ENCODE peak calls at places on chromosomes 1 and 21, in seven cellular contexts. K is SK-N-SH, R is MM.1S, N is hepatocyte, I is HCT116, W is neural progenitor cell, U is OCI-LY7. Z is an unnamed sample.

GRCh38 chr1:199452627-199453026 is 574.9 kb upstream of the NR5A2 start:
- DNase-seq in W (no peak), I (no peak), N (no peak), K (no peak), R (no peak), U (no peak), Z (peak; percentile 48)

GRCh38 chr1:167799747-167800146 is 78.0 kb downstream of the MPZL1 start:
- DNase-seq in K (no peak), U (no peak), W (no peak), N (no peak), R (no peak), I (no peak), Z (no peak)

GRCh38 chr1:12615916-12616708 is 1.9 kb downstream of the DHRS3 start:
- DNase-seq in U (no peak), K (no peak), I (no peak), N (peak; percentile 81), W (peak; percentile 86), R (no peak), Z (peak; percentile 94)

GRCh38 chr1:156337052-156337887 is 822 bp downstream of the CCT3 start:
- DNase-seq in W (no peak), N (no peak), K (no peak), R (peak; percentile 22), I (no peak), U (peak; percentile 8), Z (no peak)

GRCh38 chr1:94723899-94724298 is 96.3 kb upstream of the SLC44A3 start:
- DNase-seq in R (no peak), N (no peak), K (no peak), W (no peak), I (no peak), U (no peak), Z (no peak)

GRCh38 chr1:93751391-93752250 is 70.0 kb upstream of the BCAR3 start:
- DNase-seq in U (no peak), R (no peak), N (no peak), W (no peak), K (no peak), I (no peak), Z (no peak)

GRCh38 chr21:41045534-41046268 is 122.3 kb upstream of the BACE2 start:
- DNase-seq in I (no peak), R (no peak), N (peak; percentile 62), K (peak; percentile 43), W (peak; percentile 68), U (no peak), Z (peak; percentile 50)

GRCh38 chr1:164783778-164784555 is 225.0 kb downstream of the PBX1 start:
- DNase-seq in W (no peak), R (no peak), K (no peak), I (no peak), N (no peak), U (no peak), Z (no peak)

GRCh38 chr21:45779226-45779625 is 135.7 kb downstream of the PCBP3 start:
- DNase-seq in W (no peak), N (no peak), R (no peak), K (no peak), U (no peak), I (no peak), Z (no peak)
- TF ChIP-seq EZH2phosphoT487 in W (no peak), N (no peak), R (no peak), K (no peak), U (no peak), I (no peak), Z (no peak)

GRCh38 chr1:84164156-84164555 is 20.1 kb downstream of the PRKACB start:
- DNase-seq in N (no peak), K (no peak), W (no peak), U (no peak), R (no peak), I (no peak), Z (no peak)

GRCh38 chr1:84156210-84156621 is 12.1 kb downstream of the PRKACB start:
- DNase-seq in N (no peak), K (no peak), W (no peak), U (no peak), R (no peak), I (peak; percentile 97), Z (no peak)

GRCh38 chr1:84163123-84164038 is 19.3 kb downstream of the PRKACB start:
- DNase-seq in R (no peak), W (no peak), I (no peak), K (no peak), N (no peak), U (no peak), Z (no peak)

GRCh38 chr1:84155517-84155916 is 11.4 kb downstream of the PRKACB start:
- DNase-seq in R (no peak), W (no peak), U (no peak), N (no peak), K (no peak), I (no peak), Z (no peak)

GRCh38 chr1:84159533-84160240 is 15.6 kb downstream of the PRKACB start:
- DNase-seq in I (no peak), W (no peak), K (no peak), U (no peak), R (no peak), N (no peak), Z (no peak)
- H3K4me2 ChIP-seq in I (peak overlapping the region; percentile 43), W (no peak overlapping the region), K (no peak overlapping the region), U (no peak overlapping the region), R (no peak overlapping the region), N (no peak overlapping the region), Z (no peak overlapping the region)

DNA sequence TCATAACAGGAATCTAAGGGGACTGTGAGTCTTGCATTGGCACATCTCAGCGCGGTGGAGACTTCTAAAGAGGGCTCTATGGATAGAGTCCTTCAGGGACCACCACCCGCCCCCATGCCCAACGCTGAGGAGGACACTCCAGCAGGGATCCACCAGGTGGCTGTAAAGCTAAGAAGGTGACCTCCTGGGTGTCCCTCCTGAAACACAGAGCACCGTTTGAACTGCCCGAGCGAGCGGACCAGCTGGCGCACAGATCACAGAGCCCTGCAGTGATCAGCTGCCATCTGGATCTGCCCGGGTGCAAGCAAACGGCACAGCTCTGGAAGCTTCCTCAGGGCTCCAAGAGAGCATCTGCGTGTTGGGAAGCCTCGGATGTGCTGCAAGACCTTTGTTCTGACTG is 51.3 kb upstream of the LYST start:
- DNase-seq in N (no peak), K (peak; percentile 72), W (no peak), I (no peak), U (no peak), R (no peak), Z (no peak)
- H3K27ac ChIP-seq in N (no peak overlapping the region), K (peak overlapping the region; percentile 97), W (no peak overlapping the region), I (peak overlapping the region; percentile 56), U (no peak overlapping the region), R (no peak overlapping the region), Z (no peak overlapping the region)

GRCh38 chr1:151570819-151571218 is 30.7 kb downstream of the TUFT1 start:
- DNase-seq in N (no peak), R (no peak), I (no peak), U (no peak), W (no peak), K (no peak), Z (no peak)

GRCh38 chr1:151579436-151580225 is 32.2 kb upstream of the SNX27 start:
- DNase-seq in U (no peak), I (no peak), W (no peak), R (no peak), N (no peak), K (no peak), Z (no peak)

GRCh38 chr1:151578941-151579340 is 32.9 kb upstream of the SNX27 start:
- DNase-seq in N (no peak), I (no peak), R (no peak), K (no peak), U (no peak), W (no peak), Z (no peak)

GRCh38 chr1:151577173-151577572 is 34.7 kb upstream of the SNX27 start:
- DNase-seq in R (no peak), N (no peak), K (no peak), W (no peak), U (no peak), I (no peak), Z (peak; percentile 52)

GRCh38 chr1:151574575-151575529 is 34.7 kb downstream of the TUFT1 start:
- DNase-seq in W (no peak), K (no peak), U (no peak), I (peak; percentile 51), N (peak; percentile 32), R (no peak), Z (no peak)
- TF ChIP-seq EZH2phosphoT487 in W (no peak), K (no peak), U (no peak), I (no peak), N (no peak), R (no peak), Z (no peak)

DNA sequence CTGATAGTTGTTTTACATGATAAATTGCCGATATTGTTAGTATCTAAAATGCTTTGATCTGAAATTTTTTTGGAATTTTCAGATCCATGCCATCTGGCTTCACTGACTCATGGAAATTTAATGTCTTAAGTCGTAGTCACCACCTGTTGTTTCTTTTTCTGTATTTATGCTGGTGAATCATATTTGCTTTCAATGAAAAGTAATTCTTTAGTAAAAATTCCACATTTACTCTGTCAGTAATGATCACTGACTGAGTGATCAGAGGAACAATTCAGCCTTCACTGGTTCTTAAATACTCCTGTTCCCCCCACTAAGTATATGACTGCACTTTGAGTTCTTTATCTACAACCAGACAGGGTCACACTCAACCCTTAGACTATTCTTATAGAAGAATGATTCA is 185.6 kb upstream of the NRIP1 start:
- DNase-seq in N (no peak), U (no peak), R (no peak), I (no peak), W (no peak), K (no peak), Z (no peak)
- H3K4me2 ChIP-seq in N (no peak overlapping the region), U (no peak overlapping the region), R (no peak overlapping the region), I (no peak overlapping the region), W (no peak overlapping the region), K (no peak overlapping the region), Z (no peak overlapping the region)

DNA sequence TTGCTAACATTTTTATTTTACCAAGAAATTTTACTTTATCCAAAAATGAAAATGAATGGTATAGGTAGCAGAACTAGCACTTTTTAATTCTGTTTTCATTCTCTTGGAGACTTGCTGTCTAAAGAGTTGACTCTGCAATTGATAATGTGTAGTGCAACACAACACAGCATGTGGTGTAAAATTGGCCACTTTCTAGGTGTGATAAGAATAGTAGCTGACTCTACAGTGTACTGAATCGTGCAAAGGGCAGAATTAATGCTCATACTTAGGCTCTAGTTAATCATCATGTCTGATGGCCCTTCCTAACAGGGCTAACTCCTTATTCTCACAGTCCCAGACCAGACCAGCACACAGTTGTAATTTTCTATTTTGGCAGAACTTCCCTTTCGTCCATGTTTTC is 140.5 kb downstream of the NEK7 start:
- DNase-seq in K (no peak), W (no peak), R (no peak), I (no peak), U (no peak), N (no peak), Z (no peak)
- H3K27ac ChIP-seq in K (no peak overlapping the region), W (no peak overlapping the region), R (no peak overlapping the region), I (no peak overlapping the region), U (no peak overlapping the region), N (no peak overlapping the region), Z (no peak overlapping the region)